ENCODE peak calls at places on chromosomes 6 and 20, in five cellular contexts. R is HepG2, L is GM12878, O is SK-N-SH, M is K562. J is an unnamed sample.

GRCh38 chr20:49894073-49894470 is 21.3 kb downstream of the SPATA2 start:
- DNase-seq in R (no peak), L (peak), O (no peak), M (no peak), J (no peak)

GRCh38 chr6:53326372-53327016 is 22.3 kb downstream of the ELOVL5 start:
- DNase-seq in R (no peak), L (no peak), O (no peak), M (no peak), J (no peak)

GRCh38 chr6:36682328-36683144 is 4.0 kb downstream of the CDKN1A start:
- DNase-seq in R (peak), L (no peak), O (no peak), M (no peak), J (peak)

GRCh38 chr6:53410508-53411258 is 61.9 kb upstream of the ELOVL5 start:
- DNase-seq in R (peak), L (peak), O (peak), M (peak), J (peak)

GRCh38 chr6:104795363-104795762 is 64.4 kb downstream of the HACE1 start:
- DNase-seq in R (no peak), L (no peak), O (no peak), M (no peak), J (no peak)

GRCh38 chr20:51930775-51931174 is 128.5 kb upstream of the SALL4 start:
- DNase-seq in R (no peak), L (no peak), O (no peak), M (no peak), J (no peak)

GRCh38 chr20:41161886-41162285 is 24.5 kb downstream of the PLCG1 start:
- DNase-seq in R (no peak), L (no peak), O (no peak), M (no peak), J (no peak)

GRCh38 chr20:19990911-19991707 is 26.1 kb upstream of the NAA20 start:
- DNase-seq in R (no peak), L (no peak), O (no peak), M (no peak), J (no peak)

GRCh38 chr20:45469336-45470261 is at the start of gene WFDC2:
- DNase-seq in R (no peak), L (no peak), O (no peak), M (no peak), J (no peak)

GRCh38 chr6:33198853-33199436 is 1.5 kb downstream of the RXRB start:
- DNase-seq in R (no peak), L (no peak), O (no peak), M (peak), J (no peak)

GRCh38 chr6:131937219-131937618 is 14.0 kb downstream of the CCN2 start:
- DNase-seq in R (no peak), L (no peak), O (no peak), M (no peak), J (no peak)

GRCh38 chr20:3515379-3516175 is 44.8 kb downstream of the ATRN start:
- DNase-seq in R (no peak), L (no peak), O (no peak), M (no peak), J (no peak)

GRCh38 chr20:32808438-32808837 is 11.3 kb upstream of the MAPRE1 start:
- DNase-seq in R (no peak), L (no peak), O (no peak), M (no peak), J (no peak)

GRCh38 chr6:128131566-128131965 is 230.7 kb upstream of the THEMIS start:
- DNase-seq in R (no peak), L (no peak), O (no peak), M (no peak), J (no peak)

GRCh38 chr6:41222045-41222444 is 6.1 kb upstream of the TREML4 start:
- DNase-seq in R (no peak), L (no peak), O (no peak), M (no peak), J (peak)

GRCh38 chr6:2899596-2899995 is 3.5 kb downstream of the SERPINB9 start:
- DNase-seq in R (no peak), L (no peak), O (no peak), M (no peak), J (no peak)

GRCh38 chr6:157974341-157974894 is 7.2 kb upstream of the SYNJ2 start:
- DNase-seq in R (no peak), L (no peak), O (no peak), M (no peak), J (no peak)

GRCh38 chr20:7712661-7713060 is 227.6 kb downstream of the HAO1 start:
- DNase-seq in R (no peak), L (no peak), O (no peak), M (no peak), J (no peak)

GRCh38 chr6:167832497-167833395 is 6.0 kb downstream of the AFDN start:
- DNase-seq in R (no peak), L (peak), O (no peak), M (no peak), J (no peak)

GRCh38 chr6:2376429-2377355 is 131.3 kb upstream of the GMDS start:
- DNase-seq in R (no peak), L (no peak), O (no peak), M (no peak), J (no peak)

GRCh38 chr20:4014031-4014474 is 1.3 kb downstream of the RNF24 start:
- DNase-seq in R (peak), L (no peak), O (peak), M (no peak), J (peak)

GRCh38 chr6:168440520-168441433 is at the start of gene SMOC2:
- DNase-seq in R (no peak), L (no peak), O (peak), M (no peak), J (no peak)

GRCh38 chr6:25713802-25714201 is 40.7 kb upstream of the SLC17A4 start:
- DNase-seq in R (no peak), L (no peak), O (peak), M (no peak), J (no peak)

GRCh38 chr6:23647045-23647444 is 479.0 kb upstream of the NRSN1 start:
- DNase-seq in R (no peak), L (no peak), O (no peak), M (no peak), J (no peak)

GRCh38 chr6:150739711-150740349 is 125.7 kb upstream of the MTHFD1L start:
- DNase-seq in R (no peak), L (no peak), O (no peak), M (no peak), J (no peak)
- H3K27ac ChIP-seq in R (no peak), L (no peak), O (no peak), M (no peak), J (no peak)

DNA sequence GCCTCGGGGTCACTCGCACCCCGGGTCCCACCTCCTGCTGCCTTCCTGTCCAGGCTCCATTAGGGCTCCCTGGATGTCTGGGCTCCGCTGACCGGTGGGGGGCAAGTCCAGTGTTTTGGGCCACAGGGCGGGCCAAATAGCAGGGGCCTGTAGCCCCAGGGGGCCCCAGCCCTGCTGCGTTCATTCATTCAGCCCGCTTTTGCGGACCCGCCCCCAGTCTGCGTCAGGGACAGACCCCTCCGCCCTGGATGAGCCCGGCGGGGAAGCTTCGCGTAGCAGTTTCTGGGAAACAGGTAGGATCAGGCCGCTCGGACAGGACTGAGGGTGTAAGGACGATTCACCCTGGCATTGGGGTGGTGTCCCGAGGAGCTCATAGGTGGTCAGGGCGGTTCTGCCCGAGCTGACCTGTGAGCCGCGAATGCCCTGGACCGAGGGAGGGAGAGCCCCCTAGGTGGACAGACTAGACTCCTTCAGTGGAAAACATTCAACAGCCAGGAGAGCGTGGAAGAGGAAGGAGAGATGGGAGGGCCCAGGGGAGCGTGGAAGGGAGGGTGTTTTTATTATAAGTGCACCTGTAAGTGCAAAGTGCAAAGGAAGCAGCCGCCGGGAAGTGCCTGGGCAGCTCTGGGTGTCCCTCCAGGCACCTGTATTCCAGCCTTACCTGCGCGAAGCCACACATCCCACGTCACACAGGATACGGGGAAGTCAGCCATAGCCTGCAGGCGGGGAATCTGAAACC is 619 bp downstream of the ENTPD6 start:
- DNase-seq in R (peak), L (no peak), O (no peak), M (no peak), J (peak)
- TF ChIP-seq GABPA in R (no peak), L (no peak), O (no peak), M (no peak), J (no peak)

GRCh38 chr6:97401533-97401932 is 118.5 kb upstream of the MMS22L start:
- DNase-seq in R (no peak), L (no peak), O (no peak), M (no peak), J (no peak)
- TF ChIP-seq REST in R (no peak), L (no peak), O (no peak), M (no peak), J (no peak)

GRCh38 chr6:18339599-18339998 is 47.6 kb upstream of the RNF144B start:
- DNase-seq in R (no peak), L (no peak), O (no peak), M (no peak), J (no peak)

GRCh38 chr6:18342223-18342622 is 44.9 kb upstream of the RNF144B start:
- DNase-seq in R (no peak), L (no peak), O (no peak), M (no peak), J (no peak)

GRCh38 chr6:18349350-18349749 is 37.8 kb upstream of the RNF144B start:
- DNase-seq in R (no peak), L (no peak), O (no peak), M (no peak), J (no peak)

GRCh38 chr6:18340781-18341551 is 46.2 kb upstream of the RNF144B start:
- DNase-seq in R (no peak), L (no peak), O (no peak), M (no peak), J (no peak)

DNA sequence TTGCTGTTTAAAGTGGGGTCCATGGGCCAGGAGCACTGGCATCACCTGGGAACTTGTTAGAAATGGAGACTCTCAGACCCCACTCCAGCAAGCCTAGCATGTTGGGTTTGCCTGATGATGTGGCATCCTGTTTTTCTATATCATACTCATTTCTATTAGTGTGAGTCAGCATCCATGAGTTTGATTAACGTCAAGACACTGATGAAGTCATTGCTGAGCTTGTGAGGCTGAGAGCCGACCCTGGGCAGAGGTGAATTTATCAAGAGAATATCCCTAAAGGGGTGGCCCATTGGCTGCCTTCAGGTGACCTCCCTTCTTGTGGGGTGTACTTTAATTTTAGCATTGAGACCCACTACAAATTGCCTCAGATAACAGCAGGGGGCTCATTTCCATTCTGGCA is 43.4 kb upstream of the RNF144B start:
- DNase-seq in R (no peak), L (no peak), O (no peak), M (no peak), J (no peak)
- H3K27ac ChIP-seq in R (no peak), L (no peak), O (no peak), M (no peak), J (no peak)

DNA sequence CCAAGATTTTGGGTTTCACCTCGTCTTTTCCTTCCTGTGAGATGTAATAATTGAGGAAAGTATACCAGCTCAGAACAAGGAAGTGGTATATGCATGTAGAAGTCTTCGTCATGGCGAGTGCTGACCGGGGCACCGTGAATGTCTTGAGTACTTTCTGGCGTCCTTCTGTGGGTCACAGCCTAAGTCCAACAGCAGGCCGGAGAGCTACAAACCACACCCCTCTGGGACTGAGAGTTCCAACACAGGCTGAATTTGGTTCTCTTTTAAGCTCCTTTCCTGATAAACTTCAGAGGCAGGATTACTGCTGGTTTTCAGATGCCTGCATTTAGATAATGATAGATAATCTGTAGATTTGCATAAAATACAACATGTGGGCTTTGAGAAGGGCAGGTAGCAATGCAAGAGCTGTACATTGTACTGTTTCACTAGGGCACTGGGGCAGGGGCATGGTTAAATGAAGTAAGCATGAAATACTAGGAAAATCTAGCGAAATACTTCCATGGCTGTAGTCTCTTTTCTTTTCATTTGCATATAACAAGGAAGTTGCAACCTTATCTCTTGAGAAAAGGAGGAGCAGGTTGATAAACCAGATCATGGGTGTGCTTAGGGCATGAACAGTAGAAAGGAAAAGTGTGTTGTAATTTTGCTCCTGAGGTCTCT is at the start of gene ADTRP:
- DNase-seq in R (no peak), L (no peak), O (no peak), M (no peak), J (no peak)
- TF ChIP-seq GABPA in R (no peak), L (no peak), O (no peak), M (no peak), J (no peak)

GRCh38 chr6:38989064-38989463 is 59.5 kb upstream of the GLP1R start:
- DNase-seq in R (no peak), L (no peak), O (no peak), M (no peak), J (no peak)
- TF ChIP-seq REST in R (no peak), L (no peak), O (no peak), M (no peak), J (no peak)

GRCh38 chr6:18053555-18054445 is 66.4 kb upstream of the KIF13A start:
- DNase-seq in R (no peak), L (no peak), O (no peak), M (no peak), J (no peak)
- H3K27ac ChIP-seq in R (no peak), L (no peak), O (no peak), M (peak), J (no peak)

GRCh38 chr6:11730645-11731044 is 48.0 kb downstream of the ADTRP start:
- DNase-seq in R (no peak), L (peak), O (no peak), M (no peak), J (peak)

GRCh38 chr6:11731423-11731822 is 47.2 kb downstream of the ADTRP start:
- DNase-seq in R (peak), L (no peak), O (no peak), M (no peak), J (no peak)

GRCh38 chr6:11734861-11735652 is 43.5 kb downstream of the ADTRP start:
- DNase-seq in R (no peak), L (no peak), O (no peak), M (no peak), J (peak)

GRCh38 chr6:11729083-11729482 is 49.5 kb downstream of the ADTRP start:
- DNase-seq in R (no peak), L (no peak), O (no peak), M (no peak), J (no peak)

DNA sequence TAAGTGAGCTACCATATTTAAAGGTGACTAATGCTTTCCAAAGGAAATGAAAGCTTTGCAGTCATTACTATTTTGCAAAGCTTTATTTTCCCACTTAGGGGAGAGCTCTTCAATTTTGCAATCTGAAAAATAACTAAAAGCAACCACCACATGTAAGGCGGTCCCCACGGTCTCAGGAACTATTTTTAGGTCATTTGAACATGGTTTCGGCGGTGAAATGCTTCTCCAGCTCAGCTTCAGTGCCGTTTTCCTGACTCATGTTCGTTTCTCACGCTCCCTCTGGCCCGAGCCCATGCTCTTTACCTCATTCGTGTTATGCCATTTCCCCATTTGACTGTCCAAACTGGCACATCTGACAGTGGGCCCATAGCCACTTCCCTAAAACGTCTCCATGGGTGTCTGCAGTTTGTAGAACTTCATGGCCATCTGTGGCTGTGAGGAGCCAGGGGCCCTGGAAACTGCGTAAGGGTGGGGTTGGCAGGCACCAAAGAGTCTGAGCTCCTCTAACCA is 46.5 kb downstream of the ADTRP start:
- DNase-seq in R (no peak), L (peak), O (no peak), M (no peak), J (peak)
- TF ChIP-seq GABPA in R (no peak), L (peak), O (no peak), M (no peak), J (no peak)